ENCODE peak calls at places on chromosomes 3 and 15, in seven cellular contexts. One of them, this sample, is unnamed.

GRCh38 chr3:136142592-136142991 is 53.5 kb downstream of the MSL2 start:
- DNase-seq in foreskin keratinocyte: peak
- DNase-seq in epithelial cell of prostate: peak
- DNase-seq in SK-N-SH: no peak
- DNase-seq in small intestine: no peak
- DNase-seq in CD8-positive, alpha-beta memory T cell: no peak
- DNase-seq in uterus: no peak
- DNase-seq in this sample: peak

GRCh38 chr3:64078966-64079365 is 55.7 kb upstream of the PSMD6 start:
- DNase-seq in foreskin keratinocyte: no peak
- DNase-seq in SK-N-SH: no peak
- DNase-seq in epithelial cell of prostate: no peak
- DNase-seq in uterus: no peak
- DNase-seq in CD8-positive, alpha-beta memory T cell: no peak
- DNase-seq in small intestine: no peak
- DNase-seq in this sample: no peak

GRCh38 chr15:51758645-51759044 is 7.2 kb downstream of the TMOD2 start:
- DNase-seq in CD8-positive, alpha-beta memory T cell: no peak
- DNase-seq in small intestine: no peak
- DNase-seq in foreskin keratinocyte: peak
- DNase-seq in uterus: peak
- DNase-seq in SK-N-SH: peak
- DNase-seq in epithelial cell of prostate: no peak
- DNase-seq in this sample: no peak

GRCh38 chr15:74295800-74296199 is 59.7 kb downstream of the CCDC33 start:
- DNase-seq in uterus: no peak
- DNase-seq in CD8-positive, alpha-beta memory T cell: no peak
- DNase-seq in SK-N-SH: no peak
- DNase-seq in small intestine: no peak
- DNase-seq in foreskin keratinocyte: no peak
- DNase-seq in epithelial cell of prostate: no peak
- DNase-seq in this sample: no peak

GRCh38 chr15:73331501-73331900 is 37.3 kb downstream of the HCN4 start:
- DNase-seq in SK-N-SH: no peak
- DNase-seq in CD8-positive, alpha-beta memory T cell: no peak
- DNase-seq in uterus: no peak
- DNase-seq in foreskin keratinocyte: no peak
- DNase-seq in epithelial cell of prostate: no peak
- DNase-seq in small intestine: no peak
- DNase-seq in this sample: no peak

GRCh38 chr15:29223640-29224039 is 46.0 kb downstream of the NSMCE3 start:
- DNase-seq in CD8-positive, alpha-beta memory T cell: no peak
- DNase-seq in epithelial cell of prostate: no peak
- DNase-seq in SK-N-SH: no peak
- DNase-seq in uterus: no peak
- DNase-seq in small intestine: no peak
- DNase-seq in foreskin keratinocyte: no peak
- DNase-seq in this sample: no peak

GRCh38 chr3:153977148-153977547 is 144.0 kb upstream of the ARHGEF26 start:
- DNase-seq in small intestine: no peak
- DNase-seq in CD8-positive, alpha-beta memory T cell: no peak
- DNase-seq in epithelial cell of prostate: no peak
- DNase-seq in foreskin keratinocyte: no peak
- DNase-seq in SK-N-SH: no peak
- DNase-seq in uterus: peak
- DNase-seq in this sample: no peak

GRCh38 chr3:53705024-53705750 is 141.0 kb downstream of the CHDH start:
- DNase-seq in uterus: no peak
- DNase-seq in foreskin keratinocyte: peak
- DNase-seq in CD8-positive, alpha-beta memory T cell: no peak
- DNase-seq in SK-N-SH: no peak
- DNase-seq in epithelial cell of prostate: no peak
- DNase-seq in small intestine: no peak
- DNase-seq in this sample: no peak

GRCh38 chr3:135084404-135084803 is 289.3 kb downstream of the EPHB1 start:
- DNase-seq in foreskin keratinocyte: no peak
- DNase-seq in epithelial cell of prostate: no peak
- DNase-seq in CD8-positive, alpha-beta memory T cell: no peak
- DNase-seq in uterus: no peak
- DNase-seq in SK-N-SH: no peak
- DNase-seq in small intestine: no peak
- DNase-seq in this sample: no peak

DNA sequence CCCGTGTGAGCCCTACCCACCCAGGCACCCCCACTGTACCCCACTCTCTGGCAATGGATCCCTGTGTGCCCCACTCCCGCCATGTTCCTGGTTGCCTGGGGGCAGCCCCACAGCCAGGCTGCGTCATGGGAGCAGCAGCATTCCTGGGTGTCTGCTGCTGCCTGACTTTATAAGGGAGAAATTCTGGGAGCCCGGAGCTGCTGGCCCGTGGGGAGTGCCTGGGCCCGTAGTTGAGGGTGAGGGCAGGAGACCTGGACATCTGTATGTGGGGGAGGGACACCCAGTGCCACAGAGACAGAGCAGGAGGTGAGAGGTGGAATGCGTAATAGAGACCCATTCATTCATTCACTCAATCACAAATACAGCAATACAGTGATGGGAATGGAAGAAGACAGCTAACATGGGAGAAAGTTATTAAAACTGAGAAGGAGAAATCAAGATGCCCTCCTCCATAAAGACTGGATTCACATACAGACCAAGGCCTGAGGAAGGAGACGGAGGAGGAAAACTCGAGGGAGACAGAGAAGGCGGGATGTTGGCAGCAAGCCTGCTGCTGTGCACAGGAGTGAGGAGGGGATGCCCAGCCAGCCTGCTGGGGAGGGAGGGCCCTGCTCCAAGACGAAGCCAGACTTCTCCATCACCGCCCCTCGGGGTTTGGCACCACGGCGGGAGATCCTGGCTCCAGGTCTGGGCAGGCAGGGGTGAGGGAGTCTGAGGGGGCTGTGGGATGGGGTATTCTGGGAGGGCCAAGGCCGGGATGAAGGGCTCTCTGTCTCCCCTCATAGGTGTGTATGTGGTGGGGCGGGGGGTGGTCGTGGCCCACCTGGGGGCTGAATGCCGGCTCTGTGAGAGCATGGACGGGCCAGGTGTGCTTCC is 14.9 kb downstream of the CSPG4 start:
- DNase-seq in CD8-positive, alpha-beta memory T cell: no peak
- DNase-seq in epithelial cell of prostate: no peak
- DNase-seq in small intestine: no peak
- DNase-seq in SK-N-SH: no peak
- DNase-seq in uterus: peak
- DNase-seq in foreskin keratinocyte: peak
- DNase-seq in this sample: no peak
- H3K27ac ChIP-seq in CD8-positive, alpha-beta memory T cell: no peak
- H3K27ac ChIP-seq in epithelial cell of prostate: no peak
- H3K27ac ChIP-seq in small intestine: peak
- H3K27ac ChIP-seq in SK-N-SH: no peak
- H3K27ac ChIP-seq in uterus: peak
- H3K27ac ChIP-seq in foreskin keratinocyte: peak
- H3K27ac ChIP-seq in this sample: peak

GRCh38 chr3:10188798-10189556 is 24.3 kb downstream of the IRAK2 start:
- DNase-seq in foreskin keratinocyte: no peak
- DNase-seq in small intestine: no peak
- DNase-seq in CD8-positive, alpha-beta memory T cell: no peak
- DNase-seq in uterus: no peak
- DNase-seq in epithelial cell of prostate: no peak
- DNase-seq in SK-N-SH: no peak
- DNase-seq in this sample: no peak
- H3K27ac ChIP-seq in foreskin keratinocyte: peak
- H3K27ac ChIP-seq in small intestine: peak
- H3K27ac ChIP-seq in CD8-positive, alpha-beta memory T cell: no peak
- H3K27ac ChIP-seq in uterus: peak
- H3K27ac ChIP-seq in epithelial cell of prostate: peak
- H3K27ac ChIP-seq in SK-N-SH: peak
- H3K27ac ChIP-seq in this sample: peak

GRCh38 chr15:89016549-89017041 is 71.7 kb upstream of the ABHD2 start:
- DNase-seq in SK-N-SH: no peak
- DNase-seq in CD8-positive, alpha-beta memory T cell: no peak
- DNase-seq in epithelial cell of prostate: peak
- DNase-seq in small intestine: no peak
- DNase-seq in uterus: no peak
- DNase-seq in foreskin keratinocyte: peak
- DNase-seq in this sample: peak

GRCh38 chr15:89018235-89018634 is 70.0 kb upstream of the ABHD2 start:
- DNase-seq in epithelial cell of prostate: no peak
- DNase-seq in SK-N-SH: no peak
- DNase-seq in foreskin keratinocyte: no peak
- DNase-seq in CD8-positive, alpha-beta memory T cell: no peak
- DNase-seq in small intestine: no peak
- DNase-seq in uterus: peak
- DNase-seq in this sample: no peak

GRCh38 chr15:89019436-89019835 is 68.8 kb upstream of the ABHD2 start:
- DNase-seq in SK-N-SH: no peak
- DNase-seq in epithelial cell of prostate: no peak
- DNase-seq in foreskin keratinocyte: no peak
- DNase-seq in uterus: no peak
- DNase-seq in CD8-positive, alpha-beta memory T cell: no peak
- DNase-seq in small intestine: no peak
- DNase-seq in this sample: no peak

GRCh38 chr15:89015412-89016097 is 72.7 kb upstream of the ABHD2 start:
- DNase-seq in uterus: no peak
- DNase-seq in foreskin keratinocyte: no peak
- DNase-seq in SK-N-SH: no peak
- DNase-seq in epithelial cell of prostate: no peak
- DNase-seq in CD8-positive, alpha-beta memory T cell: no peak
- DNase-seq in small intestine: no peak
- DNase-seq in this sample: no peak

GRCh38 chr15:89017370-89018066 is 70.7 kb upstream of the ABHD2 start:
- DNase-seq in uterus: peak
- DNase-seq in CD8-positive, alpha-beta memory T cell: peak
- DNase-seq in small intestine: peak
- DNase-seq in foreskin keratinocyte: peak
- DNase-seq in epithelial cell of prostate: no peak
- DNase-seq in SK-N-SH: peak
- DNase-seq in this sample: peak
- H3K27ac ChIP-seq in uterus: peak
- H3K27ac ChIP-seq in CD8-positive, alpha-beta memory T cell: no peak
- H3K27ac ChIP-seq in small intestine: no peak
- H3K27ac ChIP-seq in foreskin keratinocyte: no peak
- H3K27ac ChIP-seq in epithelial cell of prostate: peak
- H3K27ac ChIP-seq in SK-N-SH: no peak
- H3K27ac ChIP-seq in this sample: peak

GRCh38 chr3:129240436-129240835 is 9.0 kb upstream of the COPG1 start:
- DNase-seq in foreskin keratinocyte: no peak
- DNase-seq in SK-N-SH: no peak
- DNase-seq in CD8-positive, alpha-beta memory T cell: no peak
- DNase-seq in uterus: no peak
- DNase-seq in epithelial cell of prostate: no peak
- DNase-seq in small intestine: peak
- DNase-seq in this sample: no peak

GRCh38 chr3:129248286-129248979 is 973 bp upstream of the COPG1 start:
- DNase-seq in epithelial cell of prostate: no peak
- DNase-seq in foreskin keratinocyte: no peak
- DNase-seq in CD8-positive, alpha-beta memory T cell: no peak
- DNase-seq in SK-N-SH: no peak
- DNase-seq in small intestine: no peak
- DNase-seq in uterus: no peak
- DNase-seq in this sample: no peak

GRCh38 chr3:129249284-129250065 is at the start of gene COPG1:
- DNase-seq in small intestine: peak
- DNase-seq in epithelial cell of prostate: no peak
- DNase-seq in foreskin keratinocyte: peak
- DNase-seq in uterus: peak
- DNase-seq in CD8-positive, alpha-beta memory T cell: peak
- DNase-seq in SK-N-SH: peak
- DNase-seq in this sample: peak

GRCh38 chr3:129246636-129247035 is 2.8 kb upstream of the COPG1 start:
- DNase-seq in epithelial cell of prostate: no peak
- DNase-seq in small intestine: no peak
- DNase-seq in SK-N-SH: no peak
- DNase-seq in CD8-positive, alpha-beta memory T cell: no peak
- DNase-seq in uterus: no peak
- DNase-seq in foreskin keratinocyte: no peak
- DNase-seq in this sample: no peak

GRCh38 chr3:129245141-129245540 is 4.3 kb upstream of the COPG1 start:
- DNase-seq in uterus: no peak
- DNase-seq in foreskin keratinocyte: no peak
- DNase-seq in CD8-positive, alpha-beta memory T cell: no peak
- DNase-seq in small intestine: no peak
- DNase-seq in SK-N-SH: no peak
- DNase-seq in epithelial cell of prostate: no peak
- DNase-seq in this sample: peak
- H3K27ac ChIP-seq in uterus: peak
- H3K27ac ChIP-seq in foreskin keratinocyte: no peak
- H3K27ac ChIP-seq in CD8-positive, alpha-beta memory T cell: no peak
- H3K27ac ChIP-seq in small intestine: no peak
- H3K27ac ChIP-seq in SK-N-SH: no peak
- H3K27ac ChIP-seq in epithelial cell of prostate: peak
- H3K27ac ChIP-seq in this sample: peak

This sample was measured in RWPE1.